ENCODE peak calls at places on chromosomes 6 and 20, in five cellular contexts. L is mammary epithelial cell, J is GM23248, W is H9, P is GM12878. X is an unnamed sample.

GRCh38 chr6:150696156-150696555 is 96.5 kb downstream of the PLEKHG1 start:
- DNase-seq in L (no peak), J (no peak), W (no peak), P (no peak), X (no peak)

GRCh38 chr6:104597541-104598050 is 262.1 kb downstream of the HACE1 start:
- DNase-seq in L (no peak), J (peak; percentile 30), W (no peak), P (no peak), X (peak; percentile 69)

GRCh38 chr20:15603978-15604377 is 969.3 kb downstream of the KIF16B start:
- DNase-seq in L (no peak), J (no peak), W (no peak), P (no peak), X (no peak)

GRCh38 chr20:57174737-57175136 is 91.7 kb downstream of the BMP7 start:
- DNase-seq in L (no peak), J (no peak), W (no peak), P (no peak), X (no peak)

GRCh38 chr20:19936801-19937583 is 80.2 kb upstream of the NAA20 start:
- DNase-seq in L (peak; percentile 20), J (no peak), W (no peak), P (no peak), X (no peak)

GRCh38 chr6:31158863-31159855 is 770 bp downstream of the TCF19 start:
- DNase-seq in L (peak; percentile 49), J (peak; percentile 52), W (peak; percentile 78), P (no peak), X (peak; percentile 46)

GRCh38 chr20:15807271-15807670 is 766.0 kb downstream of the KIF16B start:
- DNase-seq in L (no peak), J (no peak), W (no peak), P (no peak), X (no peak)

GRCh38 chr6:63677282-63677681 is 41.7 kb downstream of the PHF3 start:
- DNase-seq in L (no peak), J (peak; percentile 27), W (no peak), P (no peak), X (no peak)

GRCh38 chr6:144585217-144585814 is 300.2 kb downstream of the UTRN start:
- DNase-seq in L (peak; percentile 25), J (peak; percentile 65), W (no peak), P (no peak), X (peak; percentile 61)

GRCh38 chr6:41878246-41878645 is 16.9 kb downstream of the USP49 start:
- DNase-seq in L (peak; percentile 3), J (peak; percentile 72), W (no peak), P (no peak), X (peak; percentile 59)

GRCh38 chr6:140281794-140282193 is 907.3 kb upstream of the CITED2 start:
- DNase-seq in L (no peak), J (no peak), W (no peak), P (no peak), X (no peak)

GRCh38 chr20:3934628-3935027 is 45.4 kb downstream of the PANK2 start:
- DNase-seq in L (no peak), J (peak; percentile 47), W (no peak), P (no peak), X (no peak)

GRCh38 chr6:115717062-115717461 is 343.6 kb downstream of the FRK start:
- DNase-seq in L (no peak), J (no peak), W (no peak), P (peak; percentile 31), X (no peak)

GRCh38 chr20:63475209-63475608 is 2.8 kb upstream of the KCNQ2 start:
- DNase-seq in L (peak; percentile 34), J (peak; percentile 61), W (peak; percentile 77), P (no peak), X (no peak)

GRCh38 chr20:36181934-36182603 is 27.5 kb downstream of the EPB41L1 start:
- DNase-seq in L (no peak), J (peak; percentile 79), W (no peak), P (no peak), X (no peak)

GRCh38 chr20:10603971-10604864 is 69.6 kb downstream of the JAG1 start:
- DNase-seq in L (peak; percentile 86), J (peak; percentile 90), W (no peak), P (no peak), X (peak; percentile 96)

GRCh38 chr20:11448554-11448953 is 469.1 kb upstream of the BTBD3 start:
- DNase-seq in L (no peak), J (no peak), W (no peak), P (no peak), X (no peak)

GRCh38 chr20:3803854-3804253 is 7.7 kb downstream of the CDC25B start:
- DNase-seq in L (no peak), J (no peak), W (no peak), P (no peak), X (no peak)

GRCh38 chr20:63273635-63274380 is 1.2 kb downstream of the ARFGAP1 start:
- DNase-seq in L (peak; percentile 77), J (peak; percentile 92), W (no peak), P (no peak), X (peak; percentile 69)

GRCh38 chr20:11316244-11316643 is 601.4 kb upstream of the BTBD3 start:
- DNase-seq in L (no peak), J (no peak), W (no peak), P (no peak), X (no peak)

GRCh38 chr6:90412538-90413369 is 116.1 kb upstream of the BACH2 start:
- DNase-seq in L (no peak), J (no peak), W (no peak), P (no peak), X (no peak)

GRCh38 chr20:59807909-59808728 is 125.3 kb downstream of the SYCP2 start:
- DNase-seq in L (no peak), J (no peak), W (peak; percentile 12), P (no peak), X (no peak)

GRCh38 chr6:26183237-26183580 is 96.0 kb downstream of the HFE start:
- DNase-seq in L (no peak), J (no peak), W (no peak), P (no peak), X (no peak)

GRCh38 chr20:18907353-18907752 is 93.8 kb downstream of the SCP2D1 start:
- DNase-seq in L (no peak), J (no peak), W (no peak), P (no peak), X (no peak)

GRCh38 chr6:391559-392440 is at the start of gene IRF4:
- DNase-seq in L (no peak), J (peak; percentile 28), W (peak; percentile 72), P (no peak), X (no peak)

GRCh38 chr6:7461416-7461815 is 71.8 kb downstream of the RIOK1 start:
- DNase-seq in L (peak; percentile 44), J (peak; percentile 73), W (no peak), P (no peak), X (no peak)

GRCh38 chr6:54195637-54196036 is 84.4 kb downstream of the MLIP start:
- DNase-seq in L (no peak), J (no peak), W (no peak), P (no peak), X (no peak)

GRCh38 chr6:88920777-88921728 is 42.4 kb downstream of the RNGTT start:
- DNase-seq in L (no peak), J (peak; percentile 6), W (no peak), P (no peak), X (no peak)

GRCh38 chr20:49825521-49826033 is 12.9 kb downstream of the SLC9A8 start:
- DNase-seq in L (no peak), J (no peak), W (peak; percentile 38), P (no peak), X (peak; percentile 45)
- H3K27ac ChIP-seq in L (no peak overlapping the region), J (no peak overlapping the region), W (no peak overlapping the region), P (no peak overlapping the region), X (no peak overlapping the region)

GRCh38 chr6:10721850-10722569 is 860 bp upstream of the TMEM14C start:
- DNase-seq in L (no peak), J (no peak), W (no peak), P (no peak), X (no peak)

GRCh38 chr6:10722820-10723651 is at the start of gene TMEM14C:
- DNase-seq in L (peak; percentile 97), J (peak; percentile 99), W (peak; percentile 99), P (peak; percentile 71), X (peak; percentile 96)

GRCh38 chr6:10722570-10722819 is 375 bp upstream of the TMEM14C start:
- DNase-seq in L (no peak), J (no peak), W (no peak), P (no peak), X (no peak)

GRCh38 chr6:10720229-10720959 is 2.5 kb upstream of the TMEM14C start:
- DNase-seq in L (peak; percentile 43), J (peak; percentile 71), W (no peak), P (no peak), X (peak; percentile 43)

DNA sequence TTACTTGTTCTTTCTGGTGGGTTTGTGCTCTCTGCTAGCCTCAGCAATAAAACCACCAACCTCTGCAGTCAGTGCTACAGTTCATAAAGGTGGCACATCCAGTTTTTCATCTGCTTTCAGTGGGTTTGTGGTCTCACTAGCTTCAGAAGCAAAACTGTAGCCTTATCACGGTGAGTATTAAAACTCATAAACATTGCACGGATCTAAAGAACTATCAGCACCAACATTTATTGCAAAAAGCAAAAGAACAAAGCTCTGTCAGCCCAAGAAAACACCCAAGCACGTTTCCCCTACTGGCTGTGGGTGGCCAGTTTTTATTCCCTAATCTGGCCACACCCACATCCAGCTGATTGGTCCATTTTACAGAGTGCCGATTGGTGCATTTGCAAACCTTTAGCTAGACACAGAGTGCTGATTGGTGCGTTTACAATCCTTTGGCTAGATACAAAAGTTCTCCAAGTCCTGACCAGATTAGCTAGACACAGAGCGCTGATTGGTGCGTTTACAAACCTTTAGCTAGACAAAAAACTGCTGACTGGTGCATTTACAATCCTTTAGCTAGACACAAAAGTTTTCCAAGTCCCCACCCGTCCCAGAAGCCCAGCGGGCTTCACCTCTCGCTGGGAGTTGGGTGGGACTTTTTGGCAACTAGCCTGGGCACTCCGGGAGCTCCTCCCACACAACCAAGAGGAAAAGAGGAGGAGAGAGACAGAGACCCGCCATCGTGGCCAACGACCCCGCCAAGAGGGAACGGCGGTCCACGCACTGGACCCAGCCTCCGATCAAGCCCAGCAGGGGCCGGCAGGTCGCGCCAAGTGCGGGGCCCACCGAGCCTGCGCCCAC is 3.3 kb upstream of the TMEM14C start:
- DNase-seq in L (no peak), J (peak; percentile 30), W (no peak), P (no peak), X (peak; percentile 62)
- H2AFZ ChIP-seq in L (peak overlapping the region; percentile 84), J (peak overlapping the region; percentile 89), W (no peak overlapping the region), P (peak overlapping the region; percentile 80), X (peak overlapping the region; percentile 86)

GRCh38 chr6:32529697-32530429 is at the start of gene HLA-DRB5:
- DNase-seq in L (no peak), J (no peak), W (no peak), P (peak; percentile 58), X (no peak)
- H3K27ac ChIP-seq in L (no peak within 1 kb of the TSS), J (no peak within 1 kb of the TSS), W (no peak within 1 kb of the TSS), P (peak within 1 kb of the TSS; percentile 92), X (no peak within 1 kb of the TSS)

GRCh38 chr6:34544776-34545471 is 11.2 kb downstream of the SPDEF start:
- DNase-seq in L (no peak), J (no peak), W (no peak), P (no peak), X (no peak)

GRCh38 chr6:34546551-34547321 is 9.4 kb downstream of the SPDEF start:
- DNase-seq in L (no peak), J (peak; percentile 23), W (no peak), P (no peak), X (peak; percentile 92)

GRCh38 chr6:34544052-34544604 is 12.0 kb downstream of the SPDEF start:
- DNase-seq in L (no peak), J (no peak), W (no peak), P (no peak), X (no peak)

GRCh38 chr6:34540841-34541240 is 15.3 kb downstream of the SPDEF start:
- DNase-seq in L (no peak), J (no peak), W (no peak), P (no peak), X (no peak)

GRCh38 chr6:34543421-34543820 is 12.7 kb downstream of the SPDEF start:
- DNase-seq in L (no peak), J (peak; percentile 34), W (no peak), P (no peak), X (peak; percentile 82)
- H2AFZ ChIP-seq in L (no peak overlapping the region), J (no peak overlapping the region), W (no peak overlapping the region), P (no peak overlapping the region), X (no peak overlapping the region)

X was measured in PC-3.